ENCODE peak calls at places on chromosomes 16 and 17, in ten cellular contexts. U is breast epithelium, X is upper lobe of left lung, V is endothelial cell of umbilical vein, W is GM12878, Q is H1, D is HCT116, B is prostate gland, O is transverse colon, I is GM12892. K is an unnamed sample.

GRCh38 chr16:23324727-23325126 is 22.6 kb downstream of the SCNN1B start:
- DNase-seq in Q (no peak), X (no peak), W (no peak), D (no peak), U (peak), V (no peak), B (peak), O (peak), I (no peak), K (peak)

GRCh38 chr16:3807425-3808123 is 72.9 kb downstream of the CREBBP start:
- DNase-seq in U (no peak), B (no peak), O (no peak), W (no peak), X (no peak), Q (no peak), D (no peak), I (no peak), V (no peak), K (no peak)

GRCh38 chr17:27569257-27569722 is 61.7 kb upstream of the LGALS9 start:
- DNase-seq in I (peak), B (no peak), V (peak), Q (peak), X (no peak), D (no peak), O (no peak), W (no peak), U (no peak), K (no peak)

GRCh38 chr16:86316967-86317616 is 193.2 kb upstream of the FOXF1 start:
- DNase-seq in B (no peak), U (no peak), I (no peak), D (no peak), V (no peak), W (no peak), Q (no peak), X (no peak), O (no peak), K (no peak)

GRCh38 chr16:85473909-85474640 is 139.0 kb upstream of the GSE1 start:
- DNase-seq in X (peak), W (no peak), V (no peak), U (no peak), D (no peak), Q (no peak), O (no peak), I (no peak), B (no peak), K (peak)

GRCh38 chr16:24135624-24136296 is 120.4 kb upstream of the CACNG3 start:
- DNase-seq in Q (no peak), V (no peak), W (no peak), I (no peak), O (no peak), B (no peak), D (no peak), X (no peak), U (no peak), K (no peak)

GRCh38 chr17:17096438-17097178 is 54.4 kb downstream of the MPRIP start:
- DNase-seq in X (no peak), W (no peak), O (peak), I (no peak), U (no peak), D (no peak), B (no peak), Q (no peak), V (no peak), K (no peak)

GRCh38 chr16:68732741-68733399 is 4.2 kb upstream of the CDH1 start:
- DNase-seq in I (no peak), D (no peak), B (no peak), U (no peak), V (no peak), W (no peak), X (no peak), Q (no peak), O (no peak), K (no peak)

GRCh38 chr17:1931759-1932579 is 93.2 kb downstream of the RTN4RL1 start:
- DNase-seq in D (no peak), V (no peak), O (peak), I (no peak), U (peak), B (peak), X (peak), Q (no peak), W (no peak), K (peak)

DNA sequence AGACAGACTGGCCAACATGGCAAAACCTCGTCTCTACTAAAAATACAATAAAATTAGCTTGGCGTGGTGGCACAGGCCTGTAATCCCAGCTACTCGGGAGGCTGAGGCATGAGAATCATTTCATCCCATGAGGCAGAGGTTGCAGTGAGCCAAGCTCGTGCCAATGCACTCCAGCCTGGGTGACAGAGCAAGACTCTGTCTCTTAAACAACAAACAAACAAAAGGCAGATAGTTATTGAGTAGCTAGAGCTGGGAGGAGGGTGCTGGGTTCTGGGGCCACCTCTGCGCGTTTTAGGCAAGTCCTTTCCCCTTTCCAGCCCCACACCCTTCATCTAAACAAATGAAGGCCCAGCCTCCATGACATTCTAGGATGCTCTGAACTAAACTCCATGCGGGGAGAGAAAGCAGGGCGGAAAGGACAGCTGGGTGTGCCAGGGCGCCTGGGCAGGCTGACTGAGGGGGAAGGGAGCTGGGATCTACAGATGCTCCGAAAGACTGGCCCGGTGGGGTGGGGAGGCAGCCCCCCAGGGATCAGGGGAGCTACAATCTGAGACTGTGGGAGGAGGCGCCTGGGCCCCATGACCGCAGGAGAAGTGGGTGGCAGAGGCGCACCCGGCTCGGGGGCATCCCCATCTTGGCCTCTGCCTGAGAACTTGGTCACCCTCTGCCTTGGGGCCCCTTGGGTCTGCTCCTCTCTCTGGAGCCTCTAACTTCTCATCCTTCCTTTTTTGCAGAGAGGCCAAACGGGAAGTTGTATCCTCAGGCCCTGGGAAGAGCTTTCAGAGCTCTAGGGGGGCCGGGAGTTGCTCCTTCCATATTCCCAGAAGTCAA is 904 bp downstream of the ITGAL start:
- DNase-seq in V (no peak), X (peak), W (no peak), D (no peak), O (peak), Q (no peak), B (no peak), U (no peak), I (peak), K (no peak)
- TF ChIP-seq POLR2AphosphoS5 in V (no peak), X (no peak), W (peak), D (no peak), O (no peak), Q (no peak), B (no peak), U (no peak), I (no peak), K (no peak)

GRCh38 chr17:37134050-37134449 is 185.3 kb downstream of the AATF start:
- DNase-seq in W (no peak), O (no peak), X (no peak), D (no peak), B (no peak), U (no peak), Q (no peak), I (no peak), V (no peak), K (no peak)

GRCh38 chr17:37135581-37135980 is 186.8 kb downstream of the AATF start:
- DNase-seq in U (no peak), O (no peak), B (no peak), Q (no peak), X (no peak), I (no peak), W (no peak), D (no peak), V (no peak), K (no peak)

GRCh38 chr17:37137070-37137610 is 188.4 kb downstream of the AATF start:
- DNase-seq in U (no peak), D (no peak), B (no peak), X (no peak), Q (no peak), O (no peak), W (no peak), I (no peak), V (no peak), K (no peak)

GRCh38 chr17:37138726-37139125 is 190.0 kb downstream of the AATF start:
- DNase-seq in O (no peak), B (no peak), I (no peak), D (no peak), W (no peak), Q (no peak), V (no peak), X (no peak), U (no peak), K (no peak)

GRCh38 chr17:37137906-37138413 is 189.2 kb downstream of the AATF start:
- DNase-seq in O (no peak), D (no peak), B (no peak), U (no peak), W (no peak), X (no peak), V (no peak), I (no peak), Q (no peak), K (no peak)
- TF ChIP-seq POLR2AphosphoS5 in O (no peak), D (no peak), B (no peak), U (no peak), W (no peak), X (no peak), V (no peak), I (no peak), Q (no peak), K (no peak)

DNA sequence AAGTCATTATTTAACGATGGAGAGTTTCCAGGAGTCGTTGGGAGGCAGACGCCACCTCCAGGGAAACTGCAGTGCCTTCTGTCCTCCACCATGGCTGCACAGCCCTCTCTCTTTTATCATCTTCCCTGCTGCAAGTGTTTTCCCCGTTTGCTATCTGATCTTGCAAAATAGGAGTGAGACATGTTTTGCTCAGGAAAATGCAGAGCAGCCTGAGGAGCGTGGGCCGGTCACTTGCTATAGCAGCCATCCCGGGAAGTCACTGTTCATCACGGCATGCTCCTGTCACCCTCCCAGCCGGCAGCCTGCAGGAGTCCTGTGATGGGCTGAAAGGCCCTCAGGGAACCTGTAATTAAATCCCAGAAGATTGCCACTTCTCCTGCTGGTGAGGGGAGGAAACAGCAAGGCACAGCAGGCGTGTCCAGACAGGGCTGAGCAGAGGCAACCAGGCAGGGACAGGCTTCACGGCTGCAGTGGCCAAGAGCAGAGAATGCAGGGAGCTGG is 143.1 kb downstream of the GSG1L start:
- DNase-seq in O (no peak), V (no peak), Q (peak), B (peak), I (no peak), D (peak), X (no peak), W (no peak), U (no peak), K (no peak)
- TF ChIP-seq POLR2AphosphoS5 in O (no peak), V (no peak), Q (no peak), B (no peak), I (no peak), D (no peak), X (no peak), W (no peak), U (no peak), K (no peak)

GRCh38 chr17:52419256-52419655 is 260.7 kb upstream of the CA10 start:
- DNase-seq in D (no peak), O (no peak), U (peak), I (no peak), V (no peak), B (peak), X (no peak), Q (no peak), W (no peak), K (no peak)
- TF ChIP-seq POLR2AphosphoS5 in D (no peak), O (no peak), U (no peak), I (no peak), V (no peak), B (peak), X (no peak), Q (no peak), W (no peak), K (no peak)

GRCh38 chr17:79515646-79516604 is 94.9 kb downstream of the RBFOX3 start:
- DNase-seq in D (no peak), X (no peak), U (no peak), Q (no peak), V (no peak), W (no peak), O (no peak), I (no peak), B (no peak), K (no peak)
- TF ChIP-seq POLR2AphosphoS5 in D (no peak), X (no peak), U (no peak), Q (no peak), V (no peak), W (no peak), O (no peak), I (no peak), B (no peak), K (no peak)

DNA sequence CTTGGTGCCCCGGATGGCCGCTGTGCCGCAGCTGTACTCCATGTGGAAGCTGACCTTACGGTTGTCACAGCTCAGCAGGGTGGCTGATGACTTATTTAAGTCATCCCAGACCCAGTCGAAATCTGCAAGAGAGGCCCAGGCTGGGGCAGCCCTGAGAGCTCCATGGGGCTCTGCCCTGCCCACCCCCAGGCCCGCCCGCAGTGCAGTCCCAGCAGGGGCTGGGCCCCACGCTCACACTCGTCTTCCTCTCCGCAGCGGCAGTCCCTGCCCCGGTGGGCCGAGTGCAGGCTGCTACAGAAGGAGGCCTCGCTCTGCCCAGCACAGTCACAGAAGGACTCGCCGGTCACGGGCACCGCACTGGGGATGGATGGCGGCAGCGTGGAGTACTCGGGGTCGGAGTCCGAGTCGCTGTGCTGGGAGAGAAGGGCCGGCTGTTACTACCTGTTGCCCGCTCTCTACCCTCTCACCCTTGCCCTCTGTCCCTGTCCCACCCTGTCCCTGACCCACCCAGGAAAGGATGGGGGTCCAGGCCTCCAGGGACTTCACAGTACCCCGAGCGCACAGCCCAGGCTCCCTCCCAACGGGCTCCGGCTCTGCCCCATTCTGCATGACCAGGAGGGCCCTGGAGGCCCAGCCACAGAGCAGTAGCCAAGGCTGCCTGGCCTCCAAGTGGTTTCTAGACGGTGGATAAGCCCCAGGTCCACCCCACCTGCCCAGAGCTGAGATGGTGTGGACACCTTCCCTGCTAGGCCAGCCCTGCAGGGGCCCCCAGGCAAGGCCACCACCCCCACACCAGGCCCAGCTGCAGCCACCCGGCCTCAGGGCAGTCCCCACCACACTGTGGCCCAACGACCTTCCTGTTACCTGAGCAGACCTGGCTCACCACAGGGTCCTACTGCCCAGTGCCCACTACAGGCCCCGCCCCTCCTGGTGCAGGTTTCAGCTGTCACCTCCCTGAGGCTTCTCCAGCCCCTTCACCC is 3.9 kb downstream of the SPSB3 start:
- DNase-seq in V (no peak), I (no peak), D (no peak), B (no peak), X (peak), W (no peak), Q (no peak), U (no peak), O (peak), K (no peak)
- TF ChIP-seq POLR2AphosphoS5 in V (peak), I (peak), D (peak), B (no peak), X (no peak), W (no peak), Q (peak), U (no peak), O (peak), K (no peak)

DNA sequence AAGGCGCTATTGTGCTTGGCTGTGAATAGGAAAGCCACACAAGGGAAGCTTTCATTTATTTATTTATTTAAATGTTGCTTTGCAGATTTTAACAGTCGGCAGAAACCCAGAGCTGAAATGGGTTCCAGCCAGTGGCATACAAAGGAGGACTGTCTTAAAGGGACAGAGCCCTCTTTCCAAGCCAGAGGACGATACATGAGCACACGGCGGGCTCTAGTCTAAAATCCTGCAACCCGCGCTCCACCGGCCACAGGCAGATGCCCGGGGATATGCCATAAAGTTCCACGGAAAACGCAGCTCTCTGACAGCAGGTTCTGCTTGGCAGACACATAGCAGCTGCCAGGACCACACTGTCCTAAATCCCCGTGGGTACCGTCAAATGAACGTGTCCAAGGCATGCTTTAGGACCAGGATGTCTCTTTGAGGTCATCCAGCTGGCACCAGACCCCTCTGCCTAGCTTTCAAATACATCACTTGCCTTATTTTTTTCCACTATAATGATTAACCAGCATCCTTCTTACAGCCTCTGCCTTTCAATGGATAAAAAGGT is 64.6 kb downstream of the CYTH1 start:
- DNase-seq in X (peak), I (no peak), B (peak), U (no peak), O (peak), V (peak), W (no peak), D (no peak), Q (no peak), K (peak)
- TF ChIP-seq POLR2AphosphoS5 in X (no peak), I (no peak), B (no peak), U (no peak), O (no peak), V (no peak), W (no peak), D (no peak), Q (no peak), K (no peak)